ENCODE peak calls at places on chromosomes 2 and 18, in five cellular contexts. One of them, this sample, is unnamed.

GRCh38 chr18:37248281-37248680 is 317.3 kb downstream of the CELF4 start:
- DNase-seq in thyroid gland: no peak
- DNase-seq in HCT116: no peak
- DNase-seq in IMR-90: no peak
- DNase-seq in AG04450: no peak
- DNase-seq in this sample: no peak

GRCh38 chr2:20667151-20667530 is 197 bp downstream of the GDF7 start:
- DNase-seq in IMR-90: no peak
- DNase-seq in AG04450: no peak
- DNase-seq in HCT116: no peak
- DNase-seq in thyroid gland: no peak
- DNase-seq in this sample: no peak

GRCh38 chr2:152415811-152416210 is 80.8 kb downstream of the FMNL2 start:
- DNase-seq in thyroid gland: no peak
- DNase-seq in IMR-90: no peak
- DNase-seq in HCT116: no peak
- DNase-seq in AG04450: no peak
- DNase-seq in this sample: peak; percentile 52

GRCh38 chr2:84041494-84041893 is 417.6 kb downstream of the SUCLG1 start:
- DNase-seq in HCT116: no peak
- DNase-seq in AG04450: no peak
- DNase-seq in IMR-90: no peak
- DNase-seq in thyroid gland: no peak
- DNase-seq in this sample: no peak

GRCh38 chr2:150480971-150481830 is 6.3 kb downstream of the RND3 start:
- DNase-seq in HCT116: no peak
- DNase-seq in IMR-90: peak; percentile 39
- DNase-seq in AG04450: no peak
- DNase-seq in thyroid gland: no peak
- DNase-seq in this sample: no peak

GRCh38 chr2:14647714-14648113 is 15.2 kb downstream of the LRATD1 start:
- DNase-seq in IMR-90: no peak
- DNase-seq in AG04450: no peak
- DNase-seq in HCT116: no peak
- DNase-seq in thyroid gland: no peak
- DNase-seq in this sample: no peak

GRCh38 chr2:231490801-231491200 is 26.5 kb upstream of the NCL start:
- DNase-seq in AG04450: no peak
- DNase-seq in IMR-90: no peak
- DNase-seq in HCT116: no peak
- DNase-seq in thyroid gland: no peak
- DNase-seq in this sample: no peak

GRCh38 chr18:702957-703659 is 9.3 kb downstream of the ENOSF1 start:
- DNase-seq in AG04450: peak; percentile 61
- DNase-seq in thyroid gland: no peak
- DNase-seq in IMR-90: peak; percentile 91
- DNase-seq in HCT116: no peak
- DNase-seq in this sample: peak; percentile 23

GRCh38 chr18:499351-500229 is 911 bp downstream of the COLEC12 start:
- DNase-seq in HCT116: no peak
- DNase-seq in IMR-90: peak; percentile 85
- DNase-seq in AG04450: no peak
- DNase-seq in thyroid gland: no peak
- DNase-seq in this sample: peak; percentile 66

GRCh38 chr2:202317080-202317859 is 51.7 kb downstream of the NOP58 start:
- DNase-seq in AG04450: peak; percentile 63
- DNase-seq in thyroid gland: peak; percentile 78
- DNase-seq in HCT116: peak; percentile 15
- DNase-seq in IMR-90: peak; percentile 81
- DNase-seq in this sample: peak; percentile 73

GRCh38 chr2:112151275-112151674 is 13.1 kb downstream of the FBLN7 start:
- DNase-seq in IMR-90: no peak
- DNase-seq in HCT116: no peak
- DNase-seq in AG04450: no peak
- DNase-seq in thyroid gland: no peak
- DNase-seq in this sample: no peak

GRCh38 chr2:234102112-234102511 is 51.6 kb downstream of the SPP2 start:
- DNase-seq in IMR-90: no peak
- DNase-seq in HCT116: peak; percentile 46
- DNase-seq in thyroid gland: no peak
- DNase-seq in AG04450: no peak
- DNase-seq in this sample: no peak

GRCh38 chr18:77249583-77250500 is at the start of gene GALR1:
- DNase-seq in HCT116: no peak
- DNase-seq in IMR-90: no peak
- DNase-seq in thyroid gland: no peak
- DNase-seq in AG04450: no peak
- DNase-seq in this sample: peak; percentile 6

GRCh38 chr2:132550285-132550684 is 119.7 kb downstream of the LYPD1 start:
- DNase-seq in HCT116: no peak
- DNase-seq in IMR-90: no peak
- DNase-seq in AG04450: no peak
- DNase-seq in thyroid gland: no peak
- DNase-seq in this sample: no peak

GRCh38 chr2:60553496-60553991 is at the start of gene BCL11A:
- DNase-seq in HCT116: peak; percentile 57
- DNase-seq in IMR-90: peak; percentile 78
- DNase-seq in AG04450: peak; percentile 44
- DNase-seq in thyroid gland: peak; percentile 85
- DNase-seq in this sample: no peak

GRCh38 chr2:6846540-6846939 is 19.2 kb downstream of the CMPK2 start:
- DNase-seq in thyroid gland: no peak
- DNase-seq in IMR-90: no peak
- DNase-seq in AG04450: no peak
- DNase-seq in HCT116: no peak
- DNase-seq in this sample: no peak

GRCh38 chr2:6845903-6846302 is 19.8 kb downstream of the CMPK2 start:
- DNase-seq in AG04450: no peak
- DNase-seq in thyroid gland: no peak
- DNase-seq in IMR-90: no peak
- DNase-seq in HCT116: no peak
- DNase-seq in this sample: no peak

GRCh38 chr2:6846967-6847695 is 18.6 kb downstream of the CMPK2 start:
- DNase-seq in AG04450: no peak
- DNase-seq in thyroid gland: no peak
- DNase-seq in IMR-90: no peak
- DNase-seq in HCT116: no peak
- DNase-seq in this sample: peak; percentile 76

GRCh38 chr2:6841537-6842287 is 24.0 kb downstream of the CMPK2 start:
- DNase-seq in HCT116: no peak
- DNase-seq in AG04450: no peak
- DNase-seq in thyroid gland: no peak
- DNase-seq in IMR-90: no peak
- DNase-seq in this sample: no peak

DNA sequence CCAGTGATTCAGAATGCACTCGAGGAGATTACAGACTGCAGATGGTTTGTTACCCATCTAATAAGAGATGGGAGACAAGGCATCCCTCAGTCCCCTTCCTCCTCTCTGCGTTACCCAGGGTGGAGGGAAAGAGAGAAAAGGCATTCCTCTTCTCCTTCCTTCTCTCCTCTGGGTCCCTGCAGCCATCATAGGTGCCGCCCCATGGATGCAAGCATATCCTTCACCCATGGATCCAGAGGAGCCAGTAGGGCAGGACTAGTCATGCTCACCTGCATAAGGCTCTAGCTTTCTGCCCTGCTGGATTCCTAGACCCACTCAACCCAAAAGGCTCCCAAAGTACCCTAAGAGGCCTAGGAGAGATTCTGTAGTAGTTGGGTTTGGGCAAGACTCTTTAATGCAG is 20.4 kb downstream of the CMPK2 start:
- DNase-seq in thyroid gland: no peak
- DNase-seq in HCT116: no peak
- DNase-seq in IMR-90: no peak
- DNase-seq in AG04450: no peak
- DNase-seq in this sample: no peak
- H3K9me3 ChIP-seq in thyroid gland: no peaks in the 10 kb centered on the region
- H3K9me3 ChIP-seq in HCT116: peaks cover 21% of the 10 kb centered on the region
- H3K9me3 ChIP-seq in IMR-90: peaks cover 11% of the 10 kb centered on the region
- H3K9me3 ChIP-seq in AG04450: peaks cover 21% of the 10 kb centered on the region
- H3K9me3 ChIP-seq in this sample: peaks cover 34% of the 10 kb centered on the region

DNA sequence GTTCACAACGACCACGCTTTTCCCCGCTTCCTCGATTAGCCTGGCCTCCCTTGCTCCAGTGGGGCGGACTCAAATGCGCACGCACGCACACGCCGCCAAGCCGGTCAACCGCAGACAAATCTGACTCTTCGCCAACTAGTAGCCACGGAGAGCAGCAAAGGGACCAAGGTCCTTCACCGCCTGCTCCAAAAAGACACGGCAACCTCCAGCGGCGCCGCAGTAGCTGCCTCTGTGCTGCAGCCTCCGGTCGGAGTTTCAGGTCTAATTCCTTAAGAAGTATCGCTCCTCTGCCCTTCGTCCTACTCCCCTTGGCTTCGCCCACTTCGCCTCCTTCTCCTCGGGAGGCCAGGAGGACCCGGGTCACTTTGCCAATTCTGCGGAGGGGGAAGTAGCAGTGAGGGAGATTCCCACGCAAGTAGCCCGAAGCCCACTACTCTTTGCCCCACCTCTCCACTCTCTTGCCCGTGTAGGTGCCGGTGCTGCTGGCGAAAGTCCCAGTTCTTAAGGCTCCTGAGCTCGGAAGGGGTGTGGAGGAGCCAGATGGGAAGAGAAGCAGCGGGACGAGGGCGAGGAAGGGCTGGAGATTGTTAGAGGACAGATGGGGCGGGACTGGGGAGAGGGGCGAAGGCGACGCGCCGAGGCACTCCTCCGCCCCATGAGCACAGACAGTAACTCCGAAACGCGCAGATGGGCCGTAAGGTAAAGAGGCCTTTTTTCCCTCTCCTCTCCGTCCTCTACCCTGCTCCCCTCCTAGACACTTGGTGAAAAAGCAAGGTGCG is 615 bp downstream of the AKAIN1 start:
- DNase-seq in IMR-90: no peak
- DNase-seq in HCT116: no peak
- DNase-seq in AG04450: no peak
- DNase-seq in thyroid gland: no peak
- DNase-seq in this sample: no peak
- H3K27me3 ChIP-seq in IMR-90: peaks cover 6% of the 10 kb centered on the region
- H3K27me3 ChIP-seq in HCT116: no peaks in the 10 kb centered on the region
- H3K27me3 ChIP-seq in AG04450: peaks cover 7% of the 10 kb centered on the region
- H3K27me3 ChIP-seq in thyroid gland: peaks cover 10% of the 10 kb centered on the region
- H3K27me3 ChIP-seq in this sample: no peaks in the 10 kb centered on the region

GRCh38 chr2:204834716-204835115 is 289.4 kb downstream of the PARD3B start:
- DNase-seq in thyroid gland: no peak
- DNase-seq in HCT116: no peak
- DNase-seq in IMR-90: no peak
- DNase-seq in AG04450: no peak
- DNase-seq in this sample: no peak

GRCh38 chr2:204842731-204843490 is 297.6 kb downstream of the PARD3B start:
- DNase-seq in AG04450: peak; percentile 89
- DNase-seq in HCT116: no peak
- DNase-seq in thyroid gland: peak; percentile 34
- DNase-seq in IMR-90: peak; percentile 96
- DNase-seq in this sample: peak; percentile 69

GRCh38 chr2:204846471-204846870 is 301.2 kb downstream of the PARD3B start:
- DNase-seq in thyroid gland: no peak
- DNase-seq in IMR-90: no peak
- DNase-seq in AG04450: no peak
- DNase-seq in HCT116: no peak
- DNase-seq in this sample: no peak

DNA sequence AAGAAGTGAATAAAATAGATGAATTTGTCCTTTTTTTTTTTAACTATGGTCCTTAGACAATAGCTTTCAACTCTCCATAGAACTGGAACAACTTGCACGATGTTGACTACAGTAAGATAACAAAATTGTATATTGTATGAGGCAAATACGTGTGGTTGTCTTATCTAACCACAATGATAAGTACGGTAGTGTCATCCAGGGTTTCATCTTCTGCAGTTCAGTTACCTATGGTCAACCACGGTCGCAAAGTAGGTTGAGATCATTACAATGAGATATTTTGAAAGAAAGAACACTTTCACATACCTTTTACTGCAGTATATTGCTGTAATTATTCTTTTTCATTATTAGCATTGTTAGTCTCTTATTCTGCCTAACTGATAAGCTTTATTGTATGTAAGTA is 295.2 kb downstream of the PARD3B start:
- DNase-seq in AG04450: no peak
- DNase-seq in HCT116: no peak
- DNase-seq in thyroid gland: no peak
- DNase-seq in IMR-90: no peak
- DNase-seq in this sample: no peak
- H3K9me3 ChIP-seq in AG04450: no peaks in the 10 kb centered on the region
- H3K9me3 ChIP-seq in HCT116: no peaks in the 10 kb centered on the region
- H3K9me3 ChIP-seq in thyroid gland: no peaks in the 10 kb centered on the region
- H3K9me3 ChIP-seq in IMR-90: no peaks in the 10 kb centered on the region
- H3K9me3 ChIP-seq in this sample: no peaks in the 10 kb centered on the region

DNA sequence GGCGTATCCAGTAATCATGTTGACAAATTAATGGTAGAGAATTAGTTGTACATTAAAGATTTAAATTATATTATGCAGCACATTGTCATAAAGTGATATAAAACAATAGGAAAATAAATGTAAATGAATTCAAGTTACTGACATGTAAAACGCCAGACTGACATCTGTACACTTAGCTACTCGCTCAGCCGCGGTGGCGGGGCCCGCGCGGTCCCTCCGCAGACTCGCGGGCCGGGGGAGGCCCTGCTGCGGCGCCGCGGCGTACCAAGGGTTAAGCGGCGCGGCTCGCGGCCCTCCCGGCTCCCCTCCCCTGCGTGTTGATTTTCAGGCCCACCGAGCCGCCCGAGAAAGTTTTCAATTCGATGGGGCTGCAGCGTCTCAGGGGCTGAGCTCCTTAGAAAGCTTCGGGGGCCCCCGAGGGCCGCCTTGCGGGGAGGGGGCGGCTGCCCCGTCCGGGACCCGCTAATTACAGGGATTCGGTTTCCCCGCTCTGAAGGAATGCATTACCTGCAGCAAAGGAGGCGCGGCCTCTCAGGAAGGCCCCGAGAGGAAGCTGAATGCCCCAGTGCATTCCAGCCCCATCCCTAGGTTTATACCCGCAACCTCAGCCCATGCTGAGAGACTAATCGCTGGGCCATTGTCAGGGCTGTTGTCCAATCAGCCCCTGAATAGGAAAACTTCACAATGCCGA is 138.9 kb upstream of the SIX3 start:
- DNase-seq in thyroid gland: no peak
- DNase-seq in IMR-90: no peak
- DNase-seq in HCT116: no peak
- DNase-seq in AG04450: no peak
- DNase-seq in this sample: no peak
- H3K27me3 ChIP-seq in thyroid gland: peaks cover 19% of the 10 kb centered on the region
- H3K27me3 ChIP-seq in IMR-90: peaks cover 70% of the 10 kb centered on the region
- H3K27me3 ChIP-seq in HCT116: peaks cover 36% of the 10 kb centered on the region
- H3K27me3 ChIP-seq in AG04450: peaks cover 86% of the 10 kb centered on the region
- H3K27me3 ChIP-seq in this sample: peaks cover 28% of the 10 kb centered on the region

GRCh38 chr18:44039826-44040225 is 640.9 kb upstream of the SETBP1 start:
- DNase-seq in HCT116: no peak
- DNase-seq in AG04450: no peak
- DNase-seq in IMR-90: no peak
- DNase-seq in thyroid gland: no peak
- DNase-seq in this sample: no peak
- H3K9me3 ChIP-seq in HCT116: peaks cover 5% of the 10 kb centered on the region
- H3K9me3 ChIP-seq in AG04450: no peaks in the 10 kb centered on the region
- H3K9me3 ChIP-seq in IMR-90: no peaks in the 10 kb centered on the region
- H3K9me3 ChIP-seq in thyroid gland: no peaks in the 10 kb centered on the region
- H3K9me3 ChIP-seq in this sample: no peaks in the 10 kb centered on the region

DNA sequence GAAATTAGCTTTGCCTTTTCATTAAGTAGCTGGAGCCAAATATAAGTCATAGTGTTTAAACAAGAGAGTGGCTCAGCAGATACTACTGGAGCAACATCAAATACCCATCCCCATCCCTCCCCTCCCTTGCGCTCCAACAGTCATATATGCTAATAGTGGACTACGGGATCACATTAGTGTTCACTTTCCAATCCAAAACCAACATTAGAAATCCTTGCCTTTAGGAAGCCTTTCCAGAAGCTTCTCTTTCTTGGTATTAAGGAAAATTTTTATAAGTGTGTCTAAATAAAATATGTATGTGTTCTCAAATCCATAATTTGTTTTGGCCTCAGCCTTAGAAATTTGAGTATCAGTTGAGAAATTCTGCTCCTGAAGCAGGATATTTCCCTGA is 1669.2 kb downstream of the SUCLG1 start:
- DNase-seq in thyroid gland: peak; percentile 1
- DNase-seq in IMR-90: no peak
- DNase-seq in AG04450: no peak
- DNase-seq in HCT116: no peak
- DNase-seq in this sample: peak; percentile 66
- H3K27me3 ChIP-seq in thyroid gland: no peaks in the 10 kb centered on the region
- H3K27me3 ChIP-seq in IMR-90: no peaks in the 10 kb centered on the region
- H3K27me3 ChIP-seq in AG04450: peaks cover 2% of the 10 kb centered on the region
- H3K27me3 ChIP-seq in HCT116: no peaks in the 10 kb centered on the region
- H3K27me3 ChIP-seq in this sample: no peaks in the 10 kb centered on the region

This sample was measured in MG63.